ENCODE peak calls at places on chromosomes 6 and 20, in nine cellular contexts. One of them, this sample, is unnamed.

GRCh38 chr6:112116215-112116614 is 28.8 kb downstream of the FAM229B start:
- DNase-seq in HCT116: no peak
- DNase-seq in psoas muscle: no peak
- DNase-seq in GM23338: peak; percentile 30
- DNase-seq in Caco-2: peak; percentile 3
- DNase-seq in cardiac muscle cell: no peak
- DNase-seq in lower lobe of right lung: no peak
- DNase-seq in keratinocyte: no peak
- DNase-seq in left lung: no peak
- DNase-seq in this sample: no peak

GRCh38 chr6:133621751-133622150 is 267.2 kb upstream of the TCF21 start:
- DNase-seq in keratinocyte: no peak
- DNase-seq in Caco-2: no peak
- DNase-seq in HCT116: no peak
- DNase-seq in lower lobe of right lung: no peak
- DNase-seq in left lung: no peak
- DNase-seq in psoas muscle: no peak
- DNase-seq in GM23338: no peak
- DNase-seq in cardiac muscle cell: no peak
- DNase-seq in this sample: no peak

GRCh38 chr20:6994452-6994851 is 227.0 kb downstream of the BMP2 start:
- DNase-seq in HCT116: no peak
- DNase-seq in Caco-2: no peak
- DNase-seq in cardiac muscle cell: no peak
- DNase-seq in GM23338: no peak
- DNase-seq in lower lobe of right lung: no peak
- DNase-seq in keratinocyte: peak; percentile 57
- DNase-seq in psoas muscle: no peak
- DNase-seq in left lung: no peak
- DNase-seq in this sample: no peak

GRCh38 chr6:26336355-26337198 is 28.4 kb upstream of the BTN3A2 start:
- DNase-seq in keratinocyte: no peak
- DNase-seq in HCT116: no peak
- DNase-seq in psoas muscle: no peak
- DNase-seq in Caco-2: no peak
- DNase-seq in lower lobe of right lung: no peak
- DNase-seq in GM23338: no peak
- DNase-seq in cardiac muscle cell: no peak
- DNase-seq in left lung: no peak
- DNase-seq in this sample: no peak

GRCh38 chr6:45072673-45073072 is 255.5 kb upstream of the RUNX2 start:
- DNase-seq in HCT116: no peak
- DNase-seq in keratinocyte: no peak
- DNase-seq in lower lobe of right lung: no peak
- DNase-seq in GM23338: no peak
- DNase-seq in Caco-2: no peak
- DNase-seq in left lung: no peak
- DNase-seq in psoas muscle: no peak
- DNase-seq in cardiac muscle cell: no peak
- DNase-seq in this sample: no peak

GRCh38 chr6:16873698-16874097 is 112.4 kb upstream of the ATXN1 start:
- DNase-seq in cardiac muscle cell: no peak
- DNase-seq in HCT116: no peak
- DNase-seq in left lung: no peak
- DNase-seq in keratinocyte: no peak
- DNase-seq in Caco-2: no peak
- DNase-seq in psoas muscle: no peak
- DNase-seq in GM23338: no peak
- DNase-seq in lower lobe of right lung: no peak
- DNase-seq in this sample: no peak

GRCh38 chr6:99882151-99882702 is 111.8 kb downstream of the MCHR2 start:
- DNase-seq in Caco-2: no peak
- DNase-seq in cardiac muscle cell: no peak
- DNase-seq in HCT116: no peak
- DNase-seq in lower lobe of right lung: no peak
- DNase-seq in keratinocyte: no peak
- DNase-seq in psoas muscle: no peak
- DNase-seq in GM23338: peak; percentile 11
- DNase-seq in left lung: no peak
- DNase-seq in this sample: no peak

GRCh38 chr6:42120895-42121865 is 21.2 kb downstream of the C6orf132 start:
- DNase-seq in cardiac muscle cell: no peak
- DNase-seq in Caco-2: no peak
- DNase-seq in left lung: no peak
- DNase-seq in psoas muscle: no peak
- DNase-seq in HCT116: no peak
- DNase-seq in keratinocyte: no peak
- DNase-seq in lower lobe of right lung: peak; percentile 72
- DNase-seq in GM23338: no peak
- DNase-seq in this sample: no peak

GRCh38 chr6:140178550-140179334 is 804.3 kb upstream of the CITED2 start:
- DNase-seq in lower lobe of right lung: no peak
- DNase-seq in HCT116: no peak
- DNase-seq in keratinocyte: no peak
- DNase-seq in GM23338: no peak
- DNase-seq in cardiac muscle cell: no peak
- DNase-seq in left lung: no peak
- DNase-seq in Caco-2: no peak
- DNase-seq in psoas muscle: no peak
- DNase-seq in this sample: no peak

GRCh38 chr6:157538163-157538562 is 157.2 kb downstream of the ZDHHC14 start:
- DNase-seq in Caco-2: no peak
- DNase-seq in GM23338: no peak
- DNase-seq in HCT116: no peak
- DNase-seq in cardiac muscle cell: no peak
- DNase-seq in keratinocyte: no peak
- DNase-seq in left lung: no peak
- DNase-seq in psoas muscle: no peak
- DNase-seq in lower lobe of right lung: no peak
- DNase-seq in this sample: no peak

GRCh38 chr6:12275084-12275483 is 15.1 kb upstream of the EDN1 start:
- DNase-seq in keratinocyte: no peak
- DNase-seq in psoas muscle: no peak
- DNase-seq in left lung: no peak
- DNase-seq in GM23338: no peak
- DNase-seq in cardiac muscle cell: no peak
- DNase-seq in Caco-2: no peak
- DNase-seq in HCT116: no peak
- DNase-seq in lower lobe of right lung: no peak
- DNase-seq in this sample: no peak

DNA sequence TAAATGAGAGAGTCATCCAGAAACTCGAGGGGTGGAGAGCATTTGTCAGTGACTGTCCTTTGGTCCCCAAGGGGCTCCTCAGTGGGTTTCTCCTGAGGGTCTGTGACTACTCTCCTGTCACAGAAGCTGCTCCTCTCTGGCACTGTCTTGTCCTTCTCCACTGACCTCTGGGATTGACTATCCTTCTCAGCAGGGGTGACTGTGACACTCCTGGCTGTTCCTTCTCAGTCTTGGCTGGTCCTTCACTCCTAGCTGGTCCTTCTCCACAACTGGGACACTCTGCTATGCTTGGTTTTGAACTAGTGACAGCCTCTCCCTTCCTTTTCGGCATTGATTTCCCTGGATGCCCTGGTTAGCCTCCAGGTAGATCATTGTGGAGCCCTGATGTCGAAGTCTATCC is 33.5 kb downstream of the DYNLT1 start:
- DNase-seq in keratinocyte: no peak
- DNase-seq in left lung: no peak
- DNase-seq in lower lobe of right lung: no peak
- DNase-seq in psoas muscle: no peak
- DNase-seq in HCT116: no peak
- DNase-seq in Caco-2: no peak
- DNase-seq in cardiac muscle cell: no peak
- DNase-seq in GM23338: no peak
- DNase-seq in this sample: no peak
- H3K36me3 ChIP-seq in keratinocyte: peaks cover 40% of the 10 kb centered on the region
- H3K36me3 ChIP-seq in left lung: peaks cover 81% of the 10 kb centered on the region
- H3K36me3 ChIP-seq in lower lobe of right lung: peaks cover 61% of the 10 kb centered on the region
- H3K36me3 ChIP-seq in psoas muscle: peaks cover 57% of the 10 kb centered on the region
- H3K36me3 ChIP-seq in HCT116: peaks cover 25% of the 10 kb centered on the region
- H3K36me3 ChIP-seq in Caco-2: peaks cover 4% of the 10 kb centered on the region
- H3K36me3 ChIP-seq in cardiac muscle cell: no peaks in the 10 kb centered on the region
- H3K36me3 ChIP-seq in GM23338: no peaks in the 10 kb centered on the region
- H3K36me3 ChIP-seq in this sample: no peaks in the 10 kb centered on the region

GRCh38 chr6:79911992-79912391 is 35.4 kb downstream of the ELOVL4 start:
- DNase-seq in Caco-2: no peak
- DNase-seq in keratinocyte: no peak
- DNase-seq in cardiac muscle cell: no peak
- DNase-seq in lower lobe of right lung: no peak
- DNase-seq in left lung: no peak
- DNase-seq in psoas muscle: no peak
- DNase-seq in GM23338: no peak
- DNase-seq in HCT116: no peak
- DNase-seq in this sample: no peak

GRCh38 chr6:79913369-79913768 is 34.0 kb downstream of the ELOVL4 start:
- DNase-seq in left lung: no peak
- DNase-seq in Caco-2: no peak
- DNase-seq in cardiac muscle cell: no peak
- DNase-seq in HCT116: no peak
- DNase-seq in keratinocyte: no peak
- DNase-seq in psoas muscle: no peak
- DNase-seq in lower lobe of right lung: no peak
- DNase-seq in GM23338: no peak
- DNase-seq in this sample: peak; percentile 40

GRCh38 chr6:79909517-79909916 is 37.8 kb downstream of the ELOVL4 start:
- DNase-seq in Caco-2: no peak
- DNase-seq in keratinocyte: no peak
- DNase-seq in GM23338: no peak
- DNase-seq in psoas muscle: no peak
- DNase-seq in left lung: no peak
- DNase-seq in lower lobe of right lung: no peak
- DNase-seq in HCT116: no peak
- DNase-seq in cardiac muscle cell: no peak
- DNase-seq in this sample: no peak
- TF ChIP-seq CTCF in Caco-2: no peak
- TF ChIP-seq CTCF in keratinocyte: no peak
- TF ChIP-seq CTCF in GM23338: no peak
- TF ChIP-seq CTCF in psoas muscle: no peak
- TF ChIP-seq CTCF in left lung: no peak
- TF ChIP-seq CTCF in lower lobe of right lung: no peak
- TF ChIP-seq CTCF in HCT116: no peak
- TF ChIP-seq CTCF in cardiac muscle cell: no peak
- TF ChIP-seq CTCF in this sample: no peak

DNA sequence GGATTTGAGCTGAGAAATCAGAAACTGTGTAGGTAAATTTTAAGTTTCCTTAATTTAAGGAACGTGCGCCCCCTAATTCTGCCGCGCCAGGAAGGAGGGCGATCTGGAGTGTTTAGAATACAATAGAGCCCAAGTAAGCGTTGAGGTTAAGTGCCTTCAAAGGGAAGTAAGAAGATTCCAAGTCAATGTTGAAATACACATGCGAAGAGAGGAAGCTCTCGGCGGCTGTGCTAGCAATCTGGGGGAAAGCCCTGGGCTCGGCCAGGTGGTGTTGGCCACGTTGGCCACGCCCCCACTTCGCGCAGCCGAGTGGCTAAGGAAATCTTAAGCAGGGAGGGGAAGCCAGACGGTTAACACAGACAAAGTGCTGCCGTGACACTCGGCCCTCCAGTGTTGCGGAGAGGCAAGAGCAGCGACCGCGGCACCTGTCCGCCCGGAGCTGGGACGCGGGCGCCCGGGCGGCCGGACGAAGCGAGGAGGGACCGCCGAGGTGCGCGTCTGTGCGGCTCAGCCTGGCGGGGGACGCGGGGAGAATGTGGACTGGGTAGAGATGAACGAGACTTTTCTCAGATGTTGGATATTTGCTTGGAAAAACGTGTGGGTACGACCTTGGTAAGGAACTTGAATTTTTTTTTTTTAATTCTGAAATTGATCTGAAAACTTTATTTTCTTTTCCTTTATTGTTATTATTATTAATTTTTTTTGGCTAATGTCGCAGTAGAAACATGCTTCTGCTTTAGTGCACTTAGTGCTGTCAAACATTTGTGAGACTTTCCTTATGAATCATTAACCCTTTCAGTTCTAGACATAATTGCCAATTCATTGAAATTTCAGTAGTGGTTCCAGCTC is at the start of gene PRDM1:
- DNase-seq in left lung: peak; percentile 93
- DNase-seq in cardiac muscle cell: peak; percentile 82
- DNase-seq in keratinocyte: no peak
- DNase-seq in GM23338: peak; percentile 89
- DNase-seq in HCT116: peak; percentile 81
- DNase-seq in psoas muscle: peak; percentile 71
- DNase-seq in lower lobe of right lung: peak; percentile 94
- DNase-seq in Caco-2: peak; percentile 93
- DNase-seq in this sample: peak; percentile 96
- H3K4me1 ChIP-seq in left lung: peaks cover 71% of the 10 kb centered on the region
- H3K4me1 ChIP-seq in cardiac muscle cell: peaks cover 9% of the 10 kb centered on the region
- H3K4me1 ChIP-seq in keratinocyte: peaks cover 44% of the 10 kb centered on the region
- H3K4me1 ChIP-seq in GM23338: peaks cover 25% of the 10 kb centered on the region
- H3K4me1 ChIP-seq in HCT116: peaks cover 31% of the 10 kb centered on the region
- H3K4me1 ChIP-seq in psoas muscle: peaks cover 4% of the 10 kb centered on the region
- H3K4me1 ChIP-seq in lower lobe of right lung: peaks cover 40% of the 10 kb centered on the region
- H3K4me1 ChIP-seq in Caco-2: peaks cover 18% of the 10 kb centered on the region
- H3K4me1 ChIP-seq in this sample: no peaks in the 10 kb centered on the region

GRCh38 chr6:154499854-154500589 is 10.5 kb downstream of the CNKSR3 start:
- DNase-seq in psoas muscle: no peak
- DNase-seq in left lung: no peak
- DNase-seq in Caco-2: no peak
- DNase-seq in HCT116: no peak
- DNase-seq in keratinocyte: no peak
- DNase-seq in GM23338: no peak
- DNase-seq in lower lobe of right lung: no peak
- DNase-seq in cardiac muscle cell: no peak
- DNase-seq in this sample: no peak

GRCh38 chr6:154501287-154501868 is 9.1 kb downstream of the CNKSR3 start:
- DNase-seq in Caco-2: no peak
- DNase-seq in lower lobe of right lung: no peak
- DNase-seq in cardiac muscle cell: no peak
- DNase-seq in GM23338: no peak
- DNase-seq in psoas muscle: no peak
- DNase-seq in HCT116: no peak
- DNase-seq in keratinocyte: no peak
- DNase-seq in left lung: no peak
- DNase-seq in this sample: no peak

GRCh38 chr6:154498340-154498934 is 12.0 kb downstream of the CNKSR3 start:
- DNase-seq in psoas muscle: no peak
- DNase-seq in lower lobe of right lung: no peak
- DNase-seq in GM23338: no peak
- DNase-seq in left lung: no peak
- DNase-seq in Caco-2: no peak
- DNase-seq in keratinocyte: no peak
- DNase-seq in HCT116: no peak
- DNase-seq in cardiac muscle cell: no peak
- DNase-seq in this sample: no peak

GRCh38 chr6:154502564-154502963 is 7.9 kb downstream of the CNKSR3 start:
- DNase-seq in lower lobe of right lung: no peak
- DNase-seq in keratinocyte: no peak
- DNase-seq in Caco-2: no peak
- DNase-seq in psoas muscle: no peak
- DNase-seq in left lung: no peak
- DNase-seq in cardiac muscle cell: no peak
- DNase-seq in GM23338: no peak
- DNase-seq in HCT116: no peak
- DNase-seq in this sample: no peak

DNA sequence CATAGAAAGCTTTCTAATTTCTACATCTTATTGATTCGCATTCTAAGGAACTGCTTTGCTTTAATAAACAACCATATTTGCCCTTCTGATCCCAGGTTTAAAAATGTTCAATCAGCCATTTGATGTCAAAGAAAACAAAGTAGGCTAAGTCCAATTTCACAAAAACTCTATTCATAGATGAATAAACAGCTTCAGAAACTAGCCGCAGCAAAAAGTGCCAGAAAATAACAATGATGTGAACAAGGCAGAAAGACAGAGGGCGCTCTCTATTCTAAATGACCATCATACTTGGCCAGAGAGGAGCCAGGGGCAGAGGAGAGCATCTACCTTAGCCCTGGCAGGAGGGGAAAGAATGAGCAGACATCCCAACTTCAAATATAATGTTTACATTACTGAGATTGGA is 9.7 kb downstream of the CNKSR3 start:
- DNase-seq in HCT116: no peak
- DNase-seq in left lung: no peak
- DNase-seq in keratinocyte: no peak
- DNase-seq in cardiac muscle cell: peak; percentile 23
- DNase-seq in Caco-2: peak; percentile 29
- DNase-seq in psoas muscle: no peak
- DNase-seq in lower lobe of right lung: no peak
- DNase-seq in GM23338: peak; percentile 72
- DNase-seq in this sample: no peak
- H3K36me3 ChIP-seq in HCT116: no peaks in the 10 kb centered on the region
- H3K36me3 ChIP-seq in left lung: no peaks in the 10 kb centered on the region
- H3K36me3 ChIP-seq in keratinocyte: no peaks in the 10 kb centered on the region
- H3K36me3 ChIP-seq in cardiac muscle cell: no peaks in the 10 kb centered on the region
- H3K36me3 ChIP-seq in Caco-2: no peaks in the 10 kb centered on the region
- H3K36me3 ChIP-seq in psoas muscle: no peaks in the 10 kb centered on the region
- H3K36me3 ChIP-seq in lower lobe of right lung: no peaks in the 10 kb centered on the region
- H3K36me3 ChIP-seq in GM23338: no peaks in the 10 kb centered on the region
- H3K36me3 ChIP-seq in this sample: no peaks in the 10 kb centered on the region